ENCODE peak calls at places on chromosomes 3 and 15, in ten cellular contexts. One of them, this sample, is unnamed.
A peak's percentile ranks its signal among the peaks of the same experiment; 100 is the strongest.

GRCh38 chr3:75188937-75189336 is 475.2 kb upstream of the FRG2C start:
- DNase-seq in NB4: no peak
- DNase-seq in astrocyte of the spinal cord: no peak
- DNase-seq in activated CD8-positive, alpha-beta T cell treated with anti-CD3 and anti-CD28 coated beads for 36 hours: no peak
- DNase-seq in osteocyte: no peak
- DNase-seq in GM13977: no peak
- DNase-seq in colonic mucosa: no peak
- DNase-seq in fibroblast of the aortic adventitia: no peak
- DNase-seq in B cell: no peak
- DNase-seq in lower leg skin: no peak
- DNase-seq in this sample: no peak

GRCh38 chr3:168249048-168249538 is 153.4 kb upstream of the GOLIM4 start:
- DNase-seq in activated CD8-positive, alpha-beta T cell treated with anti-CD3 and anti-CD28 coated beads for 36 hours: no peak
- DNase-seq in lower leg skin: no peak
- DNase-seq in NB4: no peak
- DNase-seq in fibroblast of the aortic adventitia: peak; percentile 15
- DNase-seq in astrocyte of the spinal cord: peak; percentile 35
- DNase-seq in B cell: peak; percentile 28
- DNase-seq in colonic mucosa: no peak
- DNase-seq in GM13977: peak; percentile 67
- DNase-seq in osteocyte: no peak
- DNase-seq in this sample: no peak

GRCh38 chr3:41502461-41502860 is 303.2 kb downstream of the CTNNB1 start:
- DNase-seq in astrocyte of the spinal cord: no peak
- DNase-seq in NB4: no peak
- DNase-seq in osteocyte: no peak
- DNase-seq in GM13977: no peak
- DNase-seq in colonic mucosa: no peak
- DNase-seq in lower leg skin: no peak
- DNase-seq in fibroblast of the aortic adventitia: peak; percentile 1
- DNase-seq in B cell: no peak
- DNase-seq in activated CD8-positive, alpha-beta T cell treated with anti-CD3 and anti-CD28 coated beads for 36 hours: no peak
- DNase-seq in this sample: no peak

GRCh38 chr3:112482675-112483074 is 16.6 kb downstream of the BTLA start:
- DNase-seq in astrocyte of the spinal cord: no peak
- DNase-seq in fibroblast of the aortic adventitia: no peak
- DNase-seq in colonic mucosa: no peak
- DNase-seq in NB4: no peak
- DNase-seq in activated CD8-positive, alpha-beta T cell treated with anti-CD3 and anti-CD28 coated beads for 36 hours: no peak
- DNase-seq in GM13977: no peak
- DNase-seq in osteocyte: no peak
- DNase-seq in B cell: no peak
- DNase-seq in lower leg skin: no peak
- DNase-seq in this sample: no peak

GRCh38 chr3:74532446-74532845 is 82.0 kb downstream of the CNTN3 start:
- DNase-seq in astrocyte of the spinal cord: peak; percentile 48
- DNase-seq in fibroblast of the aortic adventitia: peak; percentile 95
- DNase-seq in GM13977: no peak
- DNase-seq in colonic mucosa: no peak
- DNase-seq in osteocyte: no peak
- DNase-seq in activated CD8-positive, alpha-beta T cell treated with anti-CD3 and anti-CD28 coated beads for 36 hours: no peak
- DNase-seq in NB4: no peak
- DNase-seq in B cell: no peak
- DNase-seq in lower leg skin: peak; percentile 35
- DNase-seq in this sample: no peak

GRCh38 chr15:62068071-62068786 is 1.5 kb downstream of the C2CD4A start:
- DNase-seq in NB4: peak; percentile 81
- DNase-seq in colonic mucosa: peak; percentile 60
- DNase-seq in B cell: peak; percentile 50
- DNase-seq in astrocyte of the spinal cord: peak; percentile 29
- DNase-seq in activated CD8-positive, alpha-beta T cell treated with anti-CD3 and anti-CD28 coated beads for 36 hours: peak; percentile 16
- DNase-seq in GM13977: peak; percentile 45
- DNase-seq in lower leg skin: no peak
- DNase-seq in fibroblast of the aortic adventitia: peak; percentile 13
- DNase-seq in osteocyte: no peak
- DNase-seq in this sample: no peak

GRCh38 chr3:140055032-140055791 is 120.2 kb downstream of the CLSTN2 start:
- DNase-seq in osteocyte: no peak
- DNase-seq in GM13977: no peak
- DNase-seq in fibroblast of the aortic adventitia: no peak
- DNase-seq in astrocyte of the spinal cord: no peak
- DNase-seq in lower leg skin: no peak
- DNase-seq in colonic mucosa: no peak
- DNase-seq in activated CD8-positive, alpha-beta T cell treated with anti-CD3 and anti-CD28 coated beads for 36 hours: no peak
- DNase-seq in B cell: no peak
- DNase-seq in NB4: no peak
- DNase-seq in this sample: no peak

GRCh38 chr3:135240426-135240825 is 445.4 kb downstream of the EPHB1 start:
- DNase-seq in NB4: peak; percentile 31
- DNase-seq in osteocyte: peak; percentile 36
- DNase-seq in fibroblast of the aortic adventitia: no peak
- DNase-seq in activated CD8-positive, alpha-beta T cell treated with anti-CD3 and anti-CD28 coated beads for 36 hours: peak; percentile 3
- DNase-seq in colonic mucosa: no peak
- DNase-seq in astrocyte of the spinal cord: no peak
- DNase-seq in GM13977: peak; percentile 17
- DNase-seq in B cell: no peak
- DNase-seq in lower leg skin: no peak
- DNase-seq in this sample: no peak

GRCh38 chr3:190012314-190012782 is 108.3 kb downstream of the P3H2 start:
- DNase-seq in activated CD8-positive, alpha-beta T cell treated with anti-CD3 and anti-CD28 coated beads for 36 hours: no peak
- DNase-seq in lower leg skin: no peak
- DNase-seq in B cell: no peak
- DNase-seq in NB4: no peak
- DNase-seq in fibroblast of the aortic adventitia: peak; percentile 41
- DNase-seq in astrocyte of the spinal cord: peak; percentile 81
- DNase-seq in colonic mucosa: no peak
- DNase-seq in osteocyte: no peak
- DNase-seq in GM13977: no peak
- DNase-seq in this sample: no peak

GRCh38 chr15:68700395-68701123 is 120.1 kb downstream of the ANP32A start:
- DNase-seq in lower leg skin: peak; percentile 30
- DNase-seq in NB4: no peak
- DNase-seq in activated CD8-positive, alpha-beta T cell treated with anti-CD3 and anti-CD28 coated beads for 36 hours: no peak
- DNase-seq in fibroblast of the aortic adventitia: peak; percentile 85
- DNase-seq in osteocyte: no peak
- DNase-seq in GM13977: no peak
- DNase-seq in astrocyte of the spinal cord: peak; percentile 81
- DNase-seq in B cell: no peak
- DNase-seq in colonic mucosa: peak; percentile 26
- DNase-seq in this sample: peak; percentile 82

GRCh38 chr3:121431717-121432517 is 113.9 kb downstream of the POLQ start:
- DNase-seq in activated CD8-positive, alpha-beta T cell treated with anti-CD3 and anti-CD28 coated beads for 36 hours: peak; percentile 58
- DNase-seq in colonic mucosa: peak; percentile 35
- DNase-seq in NB4: peak; percentile 15
- DNase-seq in astrocyte of the spinal cord: peak; percentile 76
- DNase-seq in GM13977: peak; percentile 60
- DNase-seq in B cell: peak; percentile 41
- DNase-seq in osteocyte: no peak
- DNase-seq in lower leg skin: no peak
- DNase-seq in fibroblast of the aortic adventitia: peak; percentile 65
- DNase-seq in this sample: no peak

GRCh38 chr3:161890147-161890625 is 393.6 kb downstream of the OTOL1 start:
- DNase-seq in GM13977: no peak
- DNase-seq in astrocyte of the spinal cord: peak; percentile 97
- DNase-seq in fibroblast of the aortic adventitia: peak; percentile 90
- DNase-seq in B cell: no peak
- DNase-seq in colonic mucosa: no peak
- DNase-seq in activated CD8-positive, alpha-beta T cell treated with anti-CD3 and anti-CD28 coated beads for 36 hours: no peak
- DNase-seq in osteocyte: no peak
- DNase-seq in lower leg skin: no peak
- DNase-seq in NB4: peak; percentile 7
- DNase-seq in this sample: no peak

GRCh38 chr15:68620721-68621528 is 42.1 kb downstream of the CORO2B start:
- DNase-seq in astrocyte of the spinal cord: peak; percentile 98
- DNase-seq in colonic mucosa: peak; percentile 70
- DNase-seq in osteocyte: peak; percentile 92
- DNase-seq in fibroblast of the aortic adventitia: peak; percentile 99
- DNase-seq in GM13977: no peak
- DNase-seq in activated CD8-positive, alpha-beta T cell treated with anti-CD3 and anti-CD28 coated beads for 36 hours: no peak
- DNase-seq in NB4: no peak
- DNase-seq in B cell: no peak
- DNase-seq in lower leg skin: peak; percentile 88
- DNase-seq in this sample: peak; percentile 89

GRCh38 chr3:31958721-31959152 is 22.3 kb downstream of the OSBPL10 start:
- DNase-seq in colonic mucosa: no peak
- DNase-seq in fibroblast of the aortic adventitia: no peak
- DNase-seq in NB4: no peak
- DNase-seq in osteocyte: no peak
- DNase-seq in GM13977: no peak
- DNase-seq in lower leg skin: no peak
- DNase-seq in astrocyte of the spinal cord: no peak
- DNase-seq in B cell: no peak
- DNase-seq in activated CD8-positive, alpha-beta T cell treated with anti-CD3 and anti-CD28 coated beads for 36 hours: no peak
- DNase-seq in this sample: no peak

GRCh38 chr3:89570465-89570864 is 463.0 kb downstream of the EPHA3 start:
- DNase-seq in osteocyte: no peak
- DNase-seq in B cell: no peak
- DNase-seq in fibroblast of the aortic adventitia: no peak
- DNase-seq in GM13977: no peak
- DNase-seq in astrocyte of the spinal cord: no peak
- DNase-seq in activated CD8-positive, alpha-beta T cell treated with anti-CD3 and anti-CD28 coated beads for 36 hours: no peak
- DNase-seq in NB4: no peak
- DNase-seq in colonic mucosa: no peak
- DNase-seq in lower leg skin: no peak
- DNase-seq in this sample: no peak

GRCh38 chr3:89576417-89576816 is 469.0 kb downstream of the EPHA3 start:
- DNase-seq in osteocyte: no peak
- DNase-seq in activated CD8-positive, alpha-beta T cell treated with anti-CD3 and anti-CD28 coated beads for 36 hours: no peak
- DNase-seq in GM13977: no peak
- DNase-seq in astrocyte of the spinal cord: no peak
- DNase-seq in B cell: no peak
- DNase-seq in colonic mucosa: no peak
- DNase-seq in NB4: no peak
- DNase-seq in lower leg skin: no peak
- DNase-seq in fibroblast of the aortic adventitia: no peak
- DNase-seq in this sample: no peak

GRCh38 chr3:89571298-89571697 is 463.9 kb downstream of the EPHA3 start:
- DNase-seq in activated CD8-positive, alpha-beta T cell treated with anti-CD3 and anti-CD28 coated beads for 36 hours: no peak
- DNase-seq in lower leg skin: no peak
- DNase-seq in fibroblast of the aortic adventitia: no peak
- DNase-seq in astrocyte of the spinal cord: no peak
- DNase-seq in osteocyte: no peak
- DNase-seq in NB4: no peak
- DNase-seq in GM13977: no peak
- DNase-seq in B cell: no peak
- DNase-seq in colonic mucosa: no peak
- DNase-seq in this sample: no peak

GRCh38 chr3:89571707-89572106 is 464.3 kb downstream of the EPHA3 start:
- DNase-seq in activated CD8-positive, alpha-beta T cell treated with anti-CD3 and anti-CD28 coated beads for 36 hours: no peak
- DNase-seq in astrocyte of the spinal cord: no peak
- DNase-seq in osteocyte: no peak
- DNase-seq in NB4: no peak
- DNase-seq in GM13977: no peak
- DNase-seq in B cell: no peak
- DNase-seq in fibroblast of the aortic adventitia: no peak
- DNase-seq in colonic mucosa: no peak
- DNase-seq in lower leg skin: no peak
- DNase-seq in this sample: no peak

GRCh38 chr3:89572261-89572660 is 464.8 kb downstream of the EPHA3 start:
- DNase-seq in NB4: no peak
- DNase-seq in GM13977: no peak
- DNase-seq in osteocyte: no peak
- DNase-seq in B cell: no peak
- DNase-seq in fibroblast of the aortic adventitia: peak; percentile 13
- DNase-seq in activated CD8-positive, alpha-beta T cell treated with anti-CD3 and anti-CD28 coated beads for 36 hours: no peak
- DNase-seq in colonic mucosa: no peak
- DNase-seq in astrocyte of the spinal cord: no peak
- DNase-seq in lower leg skin: no peak
- DNase-seq in this sample: no peak
- TF ChIP-seq CTCF in NB4: no peak
- TF ChIP-seq CTCF in GM13977: no peak
- TF ChIP-seq CTCF in osteocyte: no peak
- TF ChIP-seq CTCF in B cell: no peak
- TF ChIP-seq CTCF in fibroblast of the aortic adventitia: no peak
- TF ChIP-seq CTCF in activated CD8-positive, alpha-beta T cell treated with anti-CD3 and anti-CD28 coated beads for 36 hours: no peak
- TF ChIP-seq CTCF in colonic mucosa: no peak
- TF ChIP-seq CTCF in astrocyte of the spinal cord: no peak
- TF ChIP-seq CTCF in lower leg skin: no peak
- TF ChIP-seq CTCF in this sample: no peak

GRCh38 chr15:70258369-70259029 is 160.8 kb upstream of the TLE3 start:
- DNase-seq in colonic mucosa: peak; percentile 28
- DNase-seq in osteocyte: no peak
- DNase-seq in astrocyte of the spinal cord: no peak
- DNase-seq in GM13977: no peak
- DNase-seq in activated CD8-positive, alpha-beta T cell treated with anti-CD3 and anti-CD28 coated beads for 36 hours: peak; percentile 95
- DNase-seq in NB4: peak; percentile 95
- DNase-seq in fibroblast of the aortic adventitia: no peak
- DNase-seq in B cell: peak; percentile 60
- DNase-seq in lower leg skin: no peak
- DNase-seq in this sample: no peak
- TF ChIP-seq CTCF in colonic mucosa: no peak
- TF ChIP-seq CTCF in osteocyte: no peak
- TF ChIP-seq CTCF in astrocyte of the spinal cord: no peak
- TF ChIP-seq CTCF in GM13977: no peak
- TF ChIP-seq CTCF in activated CD8-positive, alpha-beta T cell treated with anti-CD3 and anti-CD28 coated beads for 36 hours: no peak
- TF ChIP-seq CTCF in NB4: no peak
- TF ChIP-seq CTCF in fibroblast of the aortic adventitia: no peak
- TF ChIP-seq CTCF in B cell: no peak
- TF ChIP-seq CTCF in lower leg skin: no peak
- TF ChIP-seq CTCF in this sample: no peak

GRCh38 chr15:70383856-70384255 is 286.1 kb upstream of the TLE3 start:
- DNase-seq in astrocyte of the spinal cord: no peak
- DNase-seq in osteocyte: peak; percentile 56
- DNase-seq in NB4: no peak
- DNase-seq in lower leg skin: no peak
- DNase-seq in GM13977: no peak
- DNase-seq in colonic mucosa: no peak
- DNase-seq in fibroblast of the aortic adventitia: no peak
- DNase-seq in activated CD8-positive, alpha-beta T cell treated with anti-CD3 and anti-CD28 coated beads for 36 hours: no peak
- DNase-seq in B cell: no peak
- DNase-seq in this sample: peak; percentile 35
- TF ChIP-seq CTCF in astrocyte of the spinal cord: no peak
- TF ChIP-seq CTCF in osteocyte: no peak
- TF ChIP-seq CTCF in NB4: no peak
- TF ChIP-seq CTCF in lower leg skin: no peak
- TF ChIP-seq CTCF in GM13977: no peak
- TF ChIP-seq CTCF in colonic mucosa: no peak
- TF ChIP-seq CTCF in fibroblast of the aortic adventitia: no peak
- TF ChIP-seq CTCF in activated CD8-positive, alpha-beta T cell treated with anti-CD3 and anti-CD28 coated beads for 36 hours: no peak
- TF ChIP-seq CTCF in B cell: no peak
- TF ChIP-seq CTCF in this sample: no peak

DNA sequence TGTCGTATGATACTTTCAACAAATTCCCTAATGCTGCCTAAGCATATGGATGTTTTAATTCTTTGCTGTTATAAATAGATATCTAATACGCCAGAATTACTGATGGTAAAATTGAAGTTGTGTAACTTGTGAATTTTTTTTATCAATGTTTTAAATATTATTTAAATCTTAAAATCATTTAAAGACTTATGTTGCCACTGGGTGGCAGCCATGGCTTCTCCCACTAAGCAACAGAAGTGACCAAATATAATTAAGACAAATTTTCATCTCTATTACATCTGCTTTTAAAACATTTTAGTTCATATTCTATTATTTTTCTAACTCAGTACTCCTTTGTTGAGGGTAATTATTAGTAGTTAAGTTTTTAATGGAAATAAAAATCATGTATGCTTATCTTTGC is 8.1 kb upstream of the IL20RB start:
- DNase-seq in fibroblast of the aortic adventitia: peak; percentile 57
- DNase-seq in colonic mucosa: no peak
- DNase-seq in GM13977: no peak
- DNase-seq in lower leg skin: no peak
- DNase-seq in NB4: no peak
- DNase-seq in B cell: no peak
- DNase-seq in astrocyte of the spinal cord: peak; percentile 32
- DNase-seq in activated CD8-positive, alpha-beta T cell treated with anti-CD3 and anti-CD28 coated beads for 36 hours: no peak
- DNase-seq in osteocyte: no peak
- DNase-seq in this sample: no peak
- TF ChIP-seq CTCF in fibroblast of the aortic adventitia: peak; percentile 27
- TF ChIP-seq CTCF in colonic mucosa: no peak
- TF ChIP-seq CTCF in GM13977: no peak
- TF ChIP-seq CTCF in lower leg skin: no peak
- TF ChIP-seq CTCF in NB4: no peak
- TF ChIP-seq CTCF in B cell: no peak
- TF ChIP-seq CTCF in astrocyte of the spinal cord: no peak
- TF ChIP-seq CTCF in activated CD8-positive, alpha-beta T cell treated with anti-CD3 and anti-CD28 coated beads for 36 hours: no peak
- TF ChIP-seq CTCF in osteocyte: peak; percentile 37
- TF ChIP-seq CTCF in this sample: no peak